ENCODE peak calls at places on chromosomes 3 and 15, in five cellular contexts. One of them, this sample, is unnamed.
A peak's percentile ranks its signal among the peaks of the same experiment; 100 is the strongest.

GRCh38 chr3:123310741-123311140 is 109.0 kb downstream of the SEC22A start:
- DNase-seq in nephron progenitor cell: no peak
- DNase-seq in CD8-positive, alpha-beta T cell: no peak
- DNase-seq in suprapubic skin: no peak
- DNase-seq in heart left ventricle: peak; percentile 9
- DNase-seq in this sample: no peak

GRCh38 chr3:192408007-192408655 is 319.2 kb downstream of the FGF12 start:
- DNase-seq in nephron progenitor cell: peak; percentile 59
- DNase-seq in CD8-positive, alpha-beta T cell: no peak
- DNase-seq in suprapubic skin: no peak
- DNase-seq in heart left ventricle: no peak
- DNase-seq in this sample: no peak

GRCh38 chr15:29208352-29208751 is 61.3 kb downstream of the NSMCE3 start:
- DNase-seq in nephron progenitor cell: peak; percentile 36
- DNase-seq in CD8-positive, alpha-beta T cell: no peak
- DNase-seq in suprapubic skin: no peak
- DNase-seq in heart left ventricle: no peak
- DNase-seq in this sample: peak; percentile 42

GRCh38 chr15:63517202-63517601 is 12.8 kb downstream of the USP3 start:
- DNase-seq in nephron progenitor cell: no peak
- DNase-seq in CD8-positive, alpha-beta T cell: no peak
- DNase-seq in suprapubic skin: no peak
- DNase-seq in heart left ventricle: no peak
- DNase-seq in this sample: no peak

GRCh38 chr15:78033864-78034263 is 43.6 kb downstream of the TBC1D2B start:
- DNase-seq in nephron progenitor cell: no peak
- DNase-seq in CD8-positive, alpha-beta T cell: peak; percentile 85
- DNase-seq in suprapubic skin: no peak
- DNase-seq in heart left ventricle: no peak
- DNase-seq in this sample: no peak

GRCh38 chr15:71517751-71518150 is 292.6 kb upstream of the NR2E3 start:
- DNase-seq in nephron progenitor cell: no peak
- DNase-seq in CD8-positive, alpha-beta T cell: no peak
- DNase-seq in suprapubic skin: no peak
- DNase-seq in heart left ventricle: no peak
- DNase-seq in this sample: no peak

GRCh38 chr15:68802373-68802772 is 18.3 kb downstream of the ANP32A start:
- DNase-seq in nephron progenitor cell: no peak
- DNase-seq in CD8-positive, alpha-beta T cell: no peak
- DNase-seq in suprapubic skin: peak; percentile 29
- DNase-seq in heart left ventricle: no peak
- DNase-seq in this sample: no peak

GRCh38 chr3:130488288-130488687 is 28.7 kb upstream of the COL6A6 start:
- DNase-seq in nephron progenitor cell: no peak
- DNase-seq in CD8-positive, alpha-beta T cell: no peak
- DNase-seq in suprapubic skin: no peak
- DNase-seq in heart left ventricle: no peak
- DNase-seq in this sample: no peak

GRCh38 chr3:151918253-151919029 is 45.0 kb downstream of the SUCNR1 start:
- DNase-seq in nephron progenitor cell: no peak
- DNase-seq in CD8-positive, alpha-beta T cell: no peak
- DNase-seq in suprapubic skin: no peak
- DNase-seq in heart left ventricle: no peak
- DNase-seq in this sample: no peak

GRCh38 chr3:114451561-114452018 is 157.8 kb downstream of the TIGIT start:
- DNase-seq in nephron progenitor cell: no peak
- DNase-seq in CD8-positive, alpha-beta T cell: no peak
- DNase-seq in suprapubic skin: no peak
- DNase-seq in heart left ventricle: no peak
- DNase-seq in this sample: no peak

GRCh38 chr3:129503387-129504010 is 24.9 kb upstream of the RHO start:
- DNase-seq in nephron progenitor cell: no peak
- DNase-seq in CD8-positive, alpha-beta T cell: no peak
- DNase-seq in suprapubic skin: no peak
- DNase-seq in heart left ventricle: no peak
- DNase-seq in this sample: no peak

GRCh38 chr3:191094057-191094456 is 105.0 kb upstream of the OSTN start:
- DNase-seq in nephron progenitor cell: no peak
- DNase-seq in CD8-positive, alpha-beta T cell: no peak
- DNase-seq in suprapubic skin: no peak
- DNase-seq in heart left ventricle: no peak
- DNase-seq in this sample: no peak

GRCh38 chr15:61441901-61442300 is 212.8 kb upstream of the RORA start:
- DNase-seq in nephron progenitor cell: no peak
- DNase-seq in CD8-positive, alpha-beta T cell: no peak
- DNase-seq in suprapubic skin: no peak
- DNase-seq in heart left ventricle: no peak
- DNase-seq in this sample: no peak

GRCh38 chr3:134317106-134317947 is 56.9 kb downstream of the AMOTL2 start:
- DNase-seq in nephron progenitor cell: no peak
- DNase-seq in CD8-positive, alpha-beta T cell: no peak
- DNase-seq in suprapubic skin: no peak
- DNase-seq in heart left ventricle: no peak
- DNase-seq in this sample: no peak

GRCh38 chr3:195221015-195221853 is 49.7 kb downstream of the XXYLT1 start:
- DNase-seq in nephron progenitor cell: no peak
- DNase-seq in CD8-positive, alpha-beta T cell: no peak
- DNase-seq in suprapubic skin: no peak
- DNase-seq in heart left ventricle: no peak
- DNase-seq in this sample: peak; percentile 87

GRCh38 chr3:60048447-60048848 is 998.6 kb upstream of the CFAP20DC start:
- DNase-seq in nephron progenitor cell: no peak
- DNase-seq in CD8-positive, alpha-beta T cell: peak; percentile 31
- DNase-seq in suprapubic skin: no peak
- DNase-seq in heart left ventricle: no peak
- DNase-seq in this sample: no peak

GRCh38 chr15:87871738-87872315 is 384.7 kb downstream of the NTRK3 start:
- DNase-seq in nephron progenitor cell: no peak
- DNase-seq in CD8-positive, alpha-beta T cell: no peak
- DNase-seq in suprapubic skin: no peak
- DNase-seq in heart left ventricle: no peak
- DNase-seq in this sample: no peak

GRCh38 chr3:16961621-16962205 is 77.0 kb downstream of the PLCL2 start:
- DNase-seq in nephron progenitor cell: no peak
- DNase-seq in CD8-positive, alpha-beta T cell: no peak
- DNase-seq in suprapubic skin: no peak
- DNase-seq in heart left ventricle: no peak
- DNase-seq in this sample: no peak

GRCh38 chr3:122992628-122993570 is 34.7 kb downstream of the SEMA5B start:
- DNase-seq in nephron progenitor cell: no peak
- DNase-seq in CD8-positive, alpha-beta T cell: no peak
- DNase-seq in suprapubic skin: no peak
- DNase-seq in heart left ventricle: no peak
- DNase-seq in this sample: no peak

GRCh38 chr3:188749830-188750229 is 421.9 kb upstream of the TPRG1 start:
- DNase-seq in nephron progenitor cell: no peak
- DNase-seq in CD8-positive, alpha-beta T cell: no peak
- DNase-seq in suprapubic skin: no peak
- DNase-seq in heart left ventricle: no peak
- DNase-seq in this sample: no peak

GRCh38 chr3:43766672-43767465 is 76.1 kb downstream of the ABHD5 start:
- DNase-seq in nephron progenitor cell: no peak
- DNase-seq in CD8-positive, alpha-beta T cell: no peak
- DNase-seq in suprapubic skin: no peak
- DNase-seq in heart left ventricle: no peak
- DNase-seq in this sample: no peak

GRCh38 chr3:16182183-16182582 is 7.7 kb downstream of the GALNT15 start:
- DNase-seq in nephron progenitor cell: no peak
- DNase-seq in CD8-positive, alpha-beta T cell: no peak
- DNase-seq in suprapubic skin: no peak
- DNase-seq in heart left ventricle: no peak
- DNase-seq in this sample: no peak

GRCh38 chr3:172280406-172281051 is 167.7 kb downstream of the GHSR start:
- DNase-seq in nephron progenitor cell: no peak
- DNase-seq in CD8-positive, alpha-beta T cell: no peak
- DNase-seq in suprapubic skin: no peak
- DNase-seq in heart left ventricle: no peak
- DNase-seq in this sample: no peak

GRCh38 chr15:65089206-65089824 is 12.8 kb downstream of the KBTBD13 start:
- DNase-seq in nephron progenitor cell: no peak
- DNase-seq in CD8-positive, alpha-beta T cell: no peak
- DNase-seq in suprapubic skin: no peak
- DNase-seq in heart left ventricle: peak; percentile 78
- DNase-seq in this sample: no peak

GRCh38 chr3:4977889-4978258 is 1.4 kb upstream of the BHLHE40 start:
- DNase-seq in nephron progenitor cell: no peak
- DNase-seq in CD8-positive, alpha-beta T cell: no peak
- DNase-seq in suprapubic skin: no peak
- DNase-seq in heart left ventricle: no peak
- DNase-seq in this sample: no peak

GRCh38 chr3:126659915-126660886 is 5.3 kb upstream of the TXNRD3 start:
- DNase-seq in nephron progenitor cell: no peak
- DNase-seq in CD8-positive, alpha-beta T cell: no peak
- DNase-seq in suprapubic skin: no peak
- DNase-seq in heart left ventricle: no peak
- DNase-seq in this sample: no peak

GRCh38 chr3:122435950-122436349 is 20.1 kb upstream of the WDR5B start:
- DNase-seq in nephron progenitor cell: no peak
- DNase-seq in CD8-positive, alpha-beta T cell: no peak
- DNase-seq in suprapubic skin: no peak
- DNase-seq in heart left ventricle: no peak
- DNase-seq in this sample: no peak

GRCh38 chr15:37981781-37982180 is 47.3 kb downstream of the TMCO5A start:
- DNase-seq in nephron progenitor cell: no peak
- DNase-seq in CD8-positive, alpha-beta T cell: no peak
- DNase-seq in suprapubic skin: no peak
- DNase-seq in heart left ventricle: no peak
- DNase-seq in this sample: no peak

GRCh38 chr3:9721698-9722057 is 9.9 kb upstream of the BRPF1 start:
- DNase-seq in nephron progenitor cell: no peak
- DNase-seq in CD8-positive, alpha-beta T cell: no peak
- DNase-seq in suprapubic skin: no peak
- DNase-seq in heart left ventricle: no peak
- DNase-seq in this sample: no peak

GRCh38 chr15:70209499-70209898 is 111.8 kb upstream of the TLE3 start:
- DNase-seq in nephron progenitor cell: no peak
- DNase-seq in CD8-positive, alpha-beta T cell: no peak
- DNase-seq in suprapubic skin: no peak
- DNase-seq in heart left ventricle: no peak
- DNase-seq in this sample: no peak

GRCh38 chr3:33732394-33732793 is 14.3 kb upstream of the CLASP2 start:
- DNase-seq in nephron progenitor cell: peak; percentile 6
- DNase-seq in CD8-positive, alpha-beta T cell: peak; percentile 18
- DNase-seq in suprapubic skin: no peak
- DNase-seq in heart left ventricle: no peak
- DNase-seq in this sample: no peak

GRCh38 chr15:96219681-96220080 is 110.8 kb upstream of the NR2F2 start:
- DNase-seq in nephron progenitor cell: no peak
- DNase-seq in CD8-positive, alpha-beta T cell: no peak
- DNase-seq in suprapubic skin: no peak
- DNase-seq in heart left ventricle: no peak
- DNase-seq in this sample: no peak

GRCh38 chr15:45572627-45573026 is 14.6 kb upstream of the BLOC1S6 start:
- DNase-seq in nephron progenitor cell: no peak
- DNase-seq in CD8-positive, alpha-beta T cell: no peak
- DNase-seq in suprapubic skin: no peak
- DNase-seq in heart left ventricle: no peak
- DNase-seq in this sample: no peak

GRCh38 chr15:45573961-45574629 is 13.1 kb upstream of the BLOC1S6 start:
- DNase-seq in nephron progenitor cell: peak; percentile 84
- DNase-seq in CD8-positive, alpha-beta T cell: peak; percentile 33
- DNase-seq in suprapubic skin: no peak
- DNase-seq in heart left ventricle: no peak
- DNase-seq in this sample: no peak
- TF ChIP-seq CTCF in nephron progenitor cell: peak; percentile 68
- TF ChIP-seq CTCF in CD8-positive, alpha-beta T cell: no peak
- TF ChIP-seq CTCF in suprapubic skin: no peak
- TF ChIP-seq CTCF in heart left ventricle: no peak
- TF ChIP-seq CTCF in this sample: peak; percentile 67

DNA sequence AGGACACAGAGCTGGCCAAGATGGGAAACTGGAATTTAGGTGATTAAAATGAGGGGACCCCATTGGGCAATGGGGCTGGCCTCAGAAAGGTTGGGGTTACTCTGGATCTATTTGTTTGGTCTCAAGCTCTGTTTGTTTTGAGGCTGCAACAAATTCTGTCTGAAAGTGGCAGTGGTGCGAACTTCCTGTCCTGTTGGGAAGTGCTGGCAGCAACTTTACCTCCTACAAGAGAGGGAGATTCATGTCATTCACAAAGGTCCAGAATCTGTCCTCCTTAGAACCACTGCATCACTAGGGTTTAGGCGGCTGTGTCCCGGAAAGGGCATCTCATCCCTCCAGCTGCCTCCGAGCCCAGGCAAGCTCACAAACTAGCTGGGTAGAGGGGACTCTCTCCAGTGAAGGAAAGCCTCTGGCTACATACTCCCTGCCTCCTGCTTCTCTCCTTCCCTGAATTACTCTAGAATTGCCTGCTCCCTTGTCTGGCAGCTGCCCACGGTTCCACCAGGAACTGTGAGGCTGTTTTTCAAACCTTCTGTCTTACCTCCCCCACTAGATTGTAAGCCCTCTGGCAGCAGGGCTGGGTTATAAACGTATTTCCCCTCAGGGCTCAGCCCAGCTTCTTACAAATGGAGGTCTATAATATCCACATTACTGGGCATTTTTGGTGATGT is 23.6 kb downstream of the MEGF11 start:
- DNase-seq in nephron progenitor cell: no peak
- DNase-seq in CD8-positive, alpha-beta T cell: no peak
- DNase-seq in suprapubic skin: no peak
- DNase-seq in heart left ventricle: no peak
- DNase-seq in this sample: no peak
- TF ChIP-seq CTCF in nephron progenitor cell: no peak
- TF ChIP-seq CTCF in CD8-positive, alpha-beta T cell: no peak
- TF ChIP-seq CTCF in suprapubic skin: no peak
- TF ChIP-seq CTCF in heart left ventricle: no peak
- TF ChIP-seq CTCF in this sample: no peak

DNA sequence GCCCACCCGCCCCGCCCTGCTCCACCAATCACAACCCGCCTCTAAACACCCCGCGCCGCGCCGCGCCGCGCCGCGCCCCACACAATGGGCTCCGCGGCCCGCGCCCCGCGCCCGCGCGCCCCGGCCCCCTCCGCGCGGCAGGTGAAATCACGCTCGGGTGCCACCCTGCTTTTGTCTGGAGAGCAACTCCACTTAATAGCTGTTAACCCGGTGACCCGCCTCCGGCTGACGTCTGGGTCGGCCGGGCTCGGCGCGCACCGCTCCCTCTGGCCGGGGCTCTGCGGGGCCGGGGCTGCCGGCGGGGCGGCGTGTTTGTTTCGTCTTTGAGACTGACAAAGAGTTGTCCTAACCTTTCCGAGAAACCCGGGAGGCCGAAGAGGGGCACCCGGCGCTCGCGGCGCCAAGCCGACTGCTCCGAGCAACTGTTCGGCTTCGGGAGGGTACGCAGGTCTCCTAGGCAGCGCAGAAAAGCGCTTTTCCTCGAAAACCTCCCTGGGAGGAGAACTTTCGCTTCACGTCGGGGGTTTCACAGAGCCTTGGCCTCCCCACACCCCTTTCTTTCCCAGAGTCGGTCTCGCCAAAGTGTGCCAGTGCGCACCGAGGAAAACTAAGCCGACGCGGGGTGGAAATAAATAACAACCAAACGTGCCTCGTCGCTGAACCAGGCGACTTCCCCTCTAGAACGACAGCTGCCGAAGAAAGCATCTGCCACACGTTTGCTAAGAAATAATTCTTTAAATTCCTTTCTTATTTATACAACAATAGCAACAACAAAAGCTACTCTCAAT is 518.4 kb downstream of the FOXP1 start:
- DNase-seq in nephron progenitor cell: peak; percentile 76
- DNase-seq in CD8-positive, alpha-beta T cell: peak; percentile 76
- DNase-seq in suprapubic skin: peak; percentile 77
- DNase-seq in heart left ventricle: peak; percentile 71
- DNase-seq in this sample: peak; percentile 86
- TF ChIP-seq CTCF in nephron progenitor cell: no peak
- TF ChIP-seq CTCF in CD8-positive, alpha-beta T cell: no peak
- TF ChIP-seq CTCF in suprapubic skin: no peak
- TF ChIP-seq CTCF in heart left ventricle: no peak
- TF ChIP-seq CTCF in this sample: no peak

GRCh38 chr3:22308866-22309265 is 557.9 kb upstream of the ZNF385D start:
- DNase-seq in nephron progenitor cell: no peak
- DNase-seq in CD8-positive, alpha-beta T cell: no peak
- DNase-seq in suprapubic skin: no peak
- DNase-seq in heart left ventricle: no peak
- DNase-seq in this sample: no peak
- TF ChIP-seq CTCF in nephron progenitor cell: no peak
- TF ChIP-seq CTCF in CD8-positive, alpha-beta T cell: no peak
- TF ChIP-seq CTCF in suprapubic skin: no peak
- TF ChIP-seq CTCF in heart left ventricle: no peak
- TF ChIP-seq CTCF in this sample: no peak

This sample was measured in osteocyte.